ENCODE peak calls at places on chromosomes 13 and 19, in seven cellular contexts. B is neural progenitor cell; E is HepG2; G is ecto neural progenitor cell; X is stimulated activated effector memory CD8-positive, alpha-beta T cell treated with anti-CD3 and anti-CD28 coated beads, Interleukin-12 subunit alpha, Interleukin-12 subunit beta, amount 100 ng/mL, for 72 hours; Z is fibroblast of the conjunctiva; V is non-pigmented ciliary epithelial cell. T is an unnamed sample.

GRCh38 chr13:41500501-41500900 is 43.2 kb downstream of the RGCC start:
- DNase-seq in B (no peak), E (no peak), G (no peak), X (no peak), Z (no peak), V (no peak), T (no peak)

GRCh38 chr13:23901365-23901764 is 4.1 kb upstream of the C1QTNF9B start:
- DNase-seq in B (no peak), E (no peak), G (no peak), X (no peak), Z (no peak), V (no peak), T (no peak)

GRCh38 chr13:67107973-67108372 is 122.2 kb downstream of the PCDH9 start:
- DNase-seq in B (no peak), E (no peak), G (no peak), X (no peak), Z (no peak), V (no peak), T (no peak)

GRCh38 chr13:43835701-43836100 is 43.8 kb downstream of the CCDC122 start:
- DNase-seq in B (no peak), E (no peak), G (no peak), X (no peak), Z (no peak), V (no peak), T (no peak)

GRCh38 chr13:36131215-36131930 is at the start of gene DCLK1:
- DNase-seq in B (peak; percentile 85), E (no peak), G (peak; percentile 83), X (no peak), Z (peak; percentile 51), V (no peak), T (no peak)

GRCh38 chr13:70043685-70044084 is 63.9 kb upstream of the ATXN8OS start:
- DNase-seq in B (no peak), E (no peak), G (no peak), X (no peak), Z (no peak), V (peak; percentile 1), T (no peak)

GRCh38 chr13:67642638-67643037 is 412.5 kb upstream of the PCDH9 start:
- DNase-seq in B (no peak), E (no peak), G (no peak), X (no peak), Z (no peak), V (no peak), T (no peak)

GRCh38 chr13:76903544-76904162 is 17.4 kb upstream of the KCTD12 start:
- DNase-seq in B (peak; percentile 81), E (peak; percentile 49), G (peak; percentile 71), X (peak; percentile 40), Z (peak; percentile 76), V (no peak), T (peak; percentile 84)

GRCh38 chr13:60370343-60370742 is 26.7 kb upstream of the TDRD3 start:
- DNase-seq in B (no peak), E (no peak), G (no peak), X (no peak), Z (no peak), V (no peak), T (no peak)

GRCh38 chr19:51440052-51440451 is 18.2 kb downstream of the SIGLEC8 start:
- DNase-seq in B (no peak), E (no peak), G (no peak), X (no peak), Z (no peak), V (no peak), T (no peak)

GRCh38 chr13:21897140-21897539 is 226.3 kb downstream of the FGF9 start:
- DNase-seq in B (no peak), E (no peak), G (no peak), X (no peak), Z (no peak), V (no peak), T (no peak)

GRCh38 chr19:19278315-19278714 is 5.2 kb upstream of the TM6SF2 start:
- DNase-seq in B (no peak), E (no peak), G (no peak), X (no peak), Z (no peak), V (no peak), T (no peak)

GRCh38 chr19:9937001-9937411 is 691 bp upstream of the OLFM2 start:
- DNase-seq in B (peak; percentile 53), E (no peak), G (no peak), X (no peak), Z (no peak), V (no peak), T (no peak)

GRCh38 chr19:44050740-44051653 is 839 bp upstream of the ZNF223 start:
- DNase-seq in B (no peak), E (no peak), G (no peak), X (no peak), Z (no peak), V (no peak), T (peak; percentile 16)

T was measured in dermis microvascular lymphatic vessel endothelial cell.